ENCODE peak calls at places on chromosomes 5 and 9, in six cellular contexts. N is prostate gland; L is nephron progenitor cell; V is AG10803; S is MM.1S; D is CD8-positive, alpha-beta T cell. E is an unnamed sample.

GRCh38 chr9:86035827-86036440 is 63.4 kb downstream of the GOLM1 start:
- DNase-seq in S (no peak), V (no peak), L (peak; percentile 12), N (no peak), D (no peak), E (no peak)

GRCh38 chr9:75615284-75615683 is 275.2 kb upstream of the PCSK5 start:
- DNase-seq in S (no peak), L (no peak), N (no peak), V (no peak), D (no peak), E (no peak)

GRCh38 chr9:135290086-135290485 is 189.5 kb upstream of the PPP1R26 start:
- DNase-seq in S (no peak), D (no peak), V (no peak), N (no peak), L (no peak), E (no peak)

GRCh38 chr5:40601198-40601868 is 78.4 kb upstream of the PTGER4 start:
- DNase-seq in D (no peak), V (no peak), N (no peak), S (no peak), L (no peak), E (no peak)

GRCh38 chr9:91948423-91949292 is 1.4 kb downstream of the ROR2 start:
- DNase-seq in D (no peak), L (peak; percentile 76), N (peak; percentile 81), V (no peak), S (peak; percentile 77), E (peak; percentile 61)

GRCh38 chr9:73269430-73270101 is 117.9 kb downstream of the ANXA1 start:
- DNase-seq in N (no peak), L (no peak), V (peak; percentile 1), D (no peak), S (peak; percentile 46), E (no peak)

GRCh38 chr9:972512-973294 is 3.8 kb upstream of the DMRT3 start:
- DNase-seq in S (no peak), L (peak; percentile 38), N (no peak), V (no peak), D (no peak), E (peak; percentile 38)

GRCh38 chr5:132457371-132458225 is 33.0 kb downstream of the IRF1 start:
- DNase-seq in D (peak; percentile 82), V (peak; percentile 97), S (no peak), N (no peak), L (no peak), E (no peak)

GRCh38 chr5:139994234-139994633 is 48.9 kb downstream of the NRG2 start:
- DNase-seq in D (no peak), N (no peak), S (no peak), V (no peak), L (no peak), E (no peak)

GRCh38 chr5:64566531-64566930 is 60.7 kb downstream of the RGS7BP start:
- DNase-seq in V (no peak), L (no peak), S (no peak), D (no peak), N (no peak), E (no peak)

GRCh38 chr5:168472329-168472728 is 13.9 kb upstream of the RARS1 start:
- DNase-seq in S (no peak), N (no peak), D (no peak), L (no peak), V (peak; percentile 95), E (no peak)

DNA sequence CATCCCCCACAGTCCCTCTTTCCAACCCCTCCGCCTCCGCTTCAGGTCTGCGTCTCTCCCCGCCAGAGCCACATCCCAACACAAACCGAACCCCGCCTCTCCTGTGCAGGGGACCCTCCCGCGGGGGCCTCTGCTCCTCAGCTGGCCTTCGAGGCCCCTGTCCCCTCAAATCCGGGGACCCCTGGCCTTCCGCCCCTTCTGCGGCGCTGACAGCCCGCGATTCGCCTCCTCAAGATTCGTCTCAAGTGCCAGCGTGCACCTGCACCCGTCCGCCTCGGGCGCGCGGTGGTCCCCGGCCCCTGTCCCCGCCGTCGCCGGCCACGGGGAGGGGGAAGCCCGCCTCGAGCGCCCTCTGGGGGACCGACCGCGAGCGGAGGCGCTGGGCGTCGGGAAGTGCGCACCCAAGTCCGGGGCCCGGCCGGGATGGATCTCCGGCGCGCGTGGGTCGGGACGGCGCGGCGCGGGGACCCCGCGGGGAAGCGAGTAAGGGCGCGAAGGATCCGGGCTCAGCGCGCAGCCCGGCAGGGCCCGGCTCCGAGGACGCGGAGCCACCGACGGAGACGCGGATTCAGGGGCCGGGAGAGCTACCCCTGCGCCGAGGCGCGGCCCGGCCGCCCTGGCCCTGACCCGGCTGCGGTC is 623 bp downstream of the FLT4 start:
- DNase-seq in V (no peak), S (no peak), D (peak; percentile 61), L (peak; percentile 80), N (no peak), E (peak; percentile 74)
- TF ChIP-seq CTCF in V (no peak), S (no peak), D (no peak), L (peak; percentile 24), N (no peak), E (peak; percentile 50)

DNA sequence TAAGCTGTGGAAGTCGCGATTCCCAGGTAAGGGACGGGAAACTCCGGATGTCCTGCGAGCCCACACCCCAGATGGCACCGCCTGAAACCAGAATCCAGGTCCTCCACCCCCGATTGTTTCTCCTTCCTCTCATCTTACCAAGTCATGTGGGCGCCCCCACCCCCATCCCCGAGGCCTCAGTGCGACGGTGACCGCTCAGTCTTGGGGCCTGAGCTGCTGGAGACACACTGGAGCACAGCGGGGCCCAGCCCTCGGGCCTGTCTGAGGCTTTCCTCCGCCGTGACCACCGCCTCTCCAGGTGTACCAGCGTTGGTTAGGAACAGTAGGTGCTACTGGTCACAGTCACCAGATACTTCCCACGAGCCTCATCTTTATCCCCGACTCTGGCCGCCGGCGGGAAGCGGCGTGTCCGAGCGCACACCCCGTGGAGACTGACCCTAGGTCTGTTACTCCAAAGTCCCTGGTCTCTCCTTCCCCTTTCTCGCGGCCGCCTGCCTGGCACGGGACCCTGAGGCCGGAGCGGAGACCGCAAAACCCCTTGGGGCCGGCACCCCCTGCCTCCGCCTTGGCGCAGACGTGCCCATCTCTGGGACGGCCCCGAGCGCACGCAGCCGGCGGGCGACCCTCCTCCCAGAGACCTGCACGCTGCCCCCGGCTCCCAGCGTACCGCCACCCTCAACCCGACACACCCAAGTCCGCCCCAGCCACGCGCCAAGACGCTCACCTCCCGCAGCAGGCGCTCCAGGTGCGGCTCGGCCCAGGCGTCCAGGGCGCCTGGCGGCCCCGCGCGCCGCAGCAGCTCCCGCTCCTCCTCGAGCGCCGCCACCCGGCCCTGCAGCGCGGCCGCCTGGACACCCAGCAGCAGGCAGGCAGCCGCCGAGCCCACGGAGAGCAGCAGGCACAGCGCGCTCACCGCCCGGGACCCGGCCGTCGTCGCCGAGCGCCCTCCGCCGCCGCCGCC is 733 bp downstream of the COL23A1 start:
- DNase-seq in D (no peak), S (no peak), L (peak; percentile 72), N (no peak), V (peak; percentile 26), E (peak; percentile 68)
- TF ChIP-seq CTCF in D (no peak), S (no peak), L (no peak), N (no peak), V (no peak), E (no peak)

DNA sequence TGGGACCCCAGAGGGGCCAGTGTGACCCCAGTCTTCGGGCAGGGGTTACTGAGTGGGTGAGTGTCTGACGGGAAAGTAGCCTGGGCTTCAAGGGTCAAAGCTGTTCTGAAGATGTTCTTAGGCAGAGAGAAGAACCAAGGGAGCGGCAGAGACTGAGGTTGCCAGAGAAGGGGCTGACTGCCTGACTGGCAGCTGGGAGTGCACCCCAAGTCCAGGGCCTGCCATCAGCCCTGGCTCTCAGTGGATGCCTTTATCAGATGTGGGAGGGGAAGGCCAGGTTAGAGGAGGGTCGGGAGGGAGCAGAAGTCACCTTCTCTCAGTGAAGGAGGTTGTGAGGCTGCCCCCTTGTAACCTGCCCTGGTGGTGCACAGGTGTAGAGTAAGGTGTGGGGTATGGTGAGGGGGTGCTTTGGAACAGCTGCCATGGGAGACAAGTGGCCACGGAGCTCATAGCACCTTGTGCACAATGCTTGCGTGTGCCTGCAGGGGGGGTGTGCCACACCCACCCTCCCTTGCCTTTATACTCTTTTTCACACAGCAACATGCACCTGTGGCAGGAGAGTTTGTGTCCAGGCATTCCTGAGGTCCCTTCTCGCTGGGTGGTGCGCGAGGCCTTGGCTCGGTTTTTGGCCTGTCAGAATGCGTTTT is 18.9 kb downstream of the RALGPS1 start:
- DNase-seq in N (no peak), D (no peak), L (no peak), V (no peak), S (no peak), E (no peak)
- TF ChIP-seq CTCF in N (no peak), D (no peak), L (no peak), V (no peak), S (no peak), E (no peak)

DNA sequence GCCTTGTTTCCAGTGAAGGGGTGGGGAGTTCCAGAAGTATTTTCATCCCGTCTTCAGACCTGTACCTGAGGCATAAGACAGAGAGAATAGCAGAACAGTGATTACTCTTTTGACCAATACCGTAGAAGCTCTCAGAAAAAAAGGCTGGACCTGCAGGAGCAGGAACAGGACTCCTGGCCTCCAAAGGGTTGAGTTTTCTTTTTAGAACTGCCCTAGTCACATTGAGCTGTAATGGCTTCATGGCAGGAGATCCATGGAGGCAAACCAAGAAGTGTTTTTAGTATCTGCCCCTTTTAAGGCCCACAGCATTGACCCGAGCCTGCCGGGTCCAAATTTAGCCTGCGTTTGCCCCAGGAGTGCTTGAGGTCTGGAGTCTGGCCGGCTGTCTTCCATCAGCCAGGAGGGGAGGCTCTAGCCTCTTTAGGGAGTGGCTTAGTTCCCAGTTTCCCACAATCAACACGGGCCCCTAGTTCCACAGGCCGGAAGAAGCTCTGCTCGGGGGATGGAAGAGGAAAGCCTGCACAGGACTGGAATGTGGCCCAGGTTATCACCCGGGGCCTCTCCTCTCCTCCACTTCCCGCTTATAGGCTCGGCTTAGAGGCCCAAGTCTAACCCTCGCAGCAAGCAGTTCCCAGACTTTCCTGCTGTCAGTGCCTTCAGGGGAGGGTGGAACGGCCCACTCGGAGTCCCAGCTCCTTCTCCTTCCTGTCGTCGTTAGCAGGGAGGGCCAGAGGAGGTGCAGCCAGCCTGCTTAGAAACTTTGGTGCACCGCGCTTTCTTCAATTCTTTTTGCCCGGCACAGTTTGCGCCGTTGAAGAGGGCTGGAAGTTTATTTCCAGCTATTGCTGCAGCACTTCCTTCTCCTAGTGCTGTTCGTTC is 80.7 kb downstream of the C9orf152 start:
- DNase-seq in V (peak; percentile 34), D (no peak), S (no peak), L (no peak), N (no peak), E (peak; percentile 67)
- TF ChIP-seq CTCF in V (no peak), D (no peak), S (no peak), L (no peak), N (no peak), E (no peak)

DNA sequence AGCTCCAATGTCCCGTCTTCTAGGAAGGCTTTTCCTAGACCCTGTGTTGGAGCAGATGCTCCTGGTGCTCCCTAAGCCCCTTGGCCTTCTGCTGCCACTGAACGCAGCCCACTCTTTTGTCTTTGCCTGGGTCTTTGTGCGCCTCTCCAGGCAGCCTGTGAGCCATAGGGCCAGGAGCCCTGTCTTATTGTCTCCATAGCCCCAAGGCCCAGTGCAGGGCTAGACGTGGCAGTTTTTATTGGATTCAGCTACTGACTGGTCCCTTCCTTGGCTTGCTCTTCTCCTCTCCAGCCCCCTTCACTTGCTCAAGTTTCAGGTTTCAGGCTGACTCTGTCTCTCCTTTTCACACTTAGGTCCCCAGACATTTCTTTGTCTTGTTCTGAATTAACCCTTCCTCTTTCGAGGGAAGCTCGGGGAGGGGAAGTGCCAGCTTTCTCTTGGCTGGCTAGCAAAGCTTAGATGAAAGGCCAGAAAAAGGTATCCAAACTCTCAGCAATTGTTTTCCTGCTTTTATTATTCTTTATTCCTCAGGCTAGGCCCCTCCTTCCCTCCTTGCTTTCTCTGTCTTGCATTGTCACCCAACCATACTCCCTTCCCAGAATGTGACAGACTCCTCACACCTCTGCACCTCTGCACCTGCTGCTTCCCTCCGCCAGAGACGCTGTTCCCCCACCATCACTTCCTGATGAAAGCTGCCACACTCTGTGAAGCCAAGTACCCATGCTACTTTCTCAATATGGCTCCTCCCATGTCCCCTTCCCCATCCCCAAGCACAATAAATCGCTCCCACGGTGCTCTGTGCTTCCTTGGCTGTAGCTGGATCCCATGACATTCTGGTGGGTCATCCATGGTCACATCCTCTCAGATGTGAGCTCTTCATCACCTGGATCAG is 101.6 kb upstream of the CPEB4 start:
- DNase-seq in N (no peak), S (no peak), V (no peak), L (no peak), D (no peak), E (no peak)
- TF ChIP-seq CTCF in N (no peak), S (peak; percentile 33), V (no peak), L (no peak), D (no peak), E (no peak)

E was measured in endothelial cell.